ENCODE peak calls at places on chromosomes 2 and 18, in six cellular contexts. Z is CD4-positive, alpha-beta T cell; R is thyroid gland; H is natural killer cell; S is IMR-90; F is left lung. L is an unnamed sample.

GRCh38 chr2:222862068-222862914 is 1.5 kb downstream of the ACSL3 start:
- DNase-seq in H (no peak), R (no peak), S (peak), F (no peak), Z (no peak), L (no peak)

GRCh38 chr2:183078163-183078466 is 432 bp upstream of the DUSP19 start:
- DNase-seq in R (no peak), F (no peak), H (no peak), Z (no peak), S (no peak), L (no peak)

GRCh38 chr2:235894839-235895238 is 273.3 kb downstream of the GBX2 start:
- DNase-seq in S (no peak), R (no peak), H (no peak), Z (no peak), F (no peak), L (no peak)

GRCh38 chr2:96702098-96702785 is 37.6 kb downstream of the LMAN2L start:
- DNase-seq in S (no peak), F (no peak), Z (no peak), R (no peak), H (no peak), L (no peak)

GRCh38 chr2:9473985-9474360 is 378 bp upstream of the IAH1 start:
- DNase-seq in F (peak), Z (peak), S (no peak), H (peak), R (peak), L (no peak)

GRCh38 chr2:10407841-10408648 is 40.1 kb downstream of the ODC1 start:
- DNase-seq in Z (peak), H (peak), S (peak), R (peak), F (peak), L (no peak)

GRCh38 chr2:86337235-86338099 is at the start of gene REEP1:
- DNase-seq in S (no peak), Z (peak), F (no peak), R (peak), H (no peak), L (peak)

GRCh38 chr2:137000790-137001189 is 235.4 kb downstream of the THSD7B start:
- DNase-seq in F (no peak), Z (no peak), S (no peak), R (no peak), H (no peak), L (no peak)

GRCh38 chr2:196143641-196144236 is 27.6 kb downstream of the STK17B start:
- DNase-seq in S (peak), H (no peak), Z (no peak), F (no peak), R (no peak), L (no peak)

GRCh38 chr2:62333961-62334360 is 138.0 kb downstream of the B3GNT2 start:
- DNase-seq in S (no peak), Z (no peak), R (no peak), F (no peak), H (no peak), L (no peak)

GRCh38 chr2:231605607-231606091 is 13.0 kb downstream of the TEX44 start:
- DNase-seq in H (no peak), R (peak), Z (no peak), F (no peak), S (no peak), L (no peak)

GRCh38 chr2:232888839-232889529 is 18.9 kb downstream of the SNORC start:
- DNase-seq in R (no peak), H (no peak), Z (no peak), F (peak), S (no peak), L (no peak)

GRCh38 chr2:147826615-147827375 is 18.0 kb upstream of the ACVR2A start:
- DNase-seq in F (no peak), S (no peak), Z (no peak), H (no peak), R (no peak), L (no peak)

GRCh38 chr18:62279561-62279960 is 45.5 kb upstream of the TNFRSF11A start:
- DNase-seq in R (no peak), H (no peak), F (no peak), Z (no peak), S (no peak), L (no peak)

GRCh38 chr2:11873766-11874165 is 127.3 kb downstream of the LPIN1 start:
- DNase-seq in Z (no peak), F (no peak), S (peak), H (no peak), R (no peak), L (no peak)

GRCh38 chr2:2271471-2271941 is 59.6 kb downstream of the MYT1L start:
- DNase-seq in S (no peak), F (no peak), H (no peak), Z (no peak), R (no peak), L (no peak)

GRCh38 chr2:18380316-18380715 is 180.1 kb downstream of the RDH14 start:
- DNase-seq in H (no peak), Z (no peak), R (no peak), F (no peak), S (no peak), L (no peak)

GRCh38 chr18:50465211-50466153 is 90.6 kb downstream of the SKA1 start:
- DNase-seq in F (no peak), H (no peak), Z (no peak), R (no peak), S (no peak), L (no peak)

GRCh38 chr2:36376319-36376765 is 20.8 kb downstream of the CRIM1 start:
- DNase-seq in R (peak), F (peak), H (no peak), Z (no peak), S (peak), L (no peak)

GRCh38 chr2:143939976-143940375 is 579.9 kb downstream of the ZEB2 start:
- DNase-seq in F (no peak), R (no peak), S (peak), H (no peak), Z (no peak), L (no peak)

GRCh38 chr2:150282821-150283309 is 204.6 kb downstream of the RND3 start:
- DNase-seq in H (no peak), Z (no peak), F (no peak), S (peak), R (no peak), L (no peak)

GRCh38 chr2:54952978-54953456 is 97.2 kb downstream of the RTN4 start:
- DNase-seq in H (no peak), F (no peak), Z (no peak), S (no peak), R (no peak), L (no peak)

GRCh38 chr2:132760971-132761370 is 91.0 kb upstream of the LYPD1 start:
- DNase-seq in S (no peak), R (no peak), H (no peak), Z (no peak), F (no peak), L (no peak)

DNA sequence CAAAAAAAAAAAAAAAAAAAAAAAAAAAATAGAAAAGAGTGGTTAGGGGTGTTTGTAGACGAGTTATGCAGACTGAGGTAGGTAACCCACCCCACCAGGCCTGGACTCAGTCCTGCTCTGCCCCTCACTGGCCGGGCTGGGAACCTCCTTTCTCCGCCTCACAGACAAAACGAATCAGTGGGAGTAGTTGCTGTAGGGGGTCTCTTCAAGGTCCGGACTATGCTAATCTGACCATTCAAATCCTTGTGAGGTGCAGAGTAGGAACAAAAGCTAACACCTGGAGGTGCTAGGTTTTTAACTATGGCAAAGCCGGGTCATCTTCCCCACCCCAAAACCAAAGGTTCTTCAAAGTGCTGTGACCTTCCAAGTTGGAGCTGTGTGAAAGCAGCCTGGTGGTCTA is 223.7 kb downstream of the SLC4A3 start:
- DNase-seq in F (no peak), R (no peak), S (no peak), Z (no peak), H (no peak), L (no peak)
- TF ChIP-seq CTCF in F (no peak), R (no peak), S (no peak), Z (no peak), H (no peak), L (no peak)

GRCh38 chr18:10239138-10239537 is 215.3 kb upstream of the APCDD1 start:
- DNase-seq in S (peak), H (no peak), Z (no peak), R (peak), F (no peak), L (no peak)
- TF ChIP-seq CTCF in S (no peak), H (no peak), Z (no peak), R (no peak), F (no peak), L (no peak)

DNA sequence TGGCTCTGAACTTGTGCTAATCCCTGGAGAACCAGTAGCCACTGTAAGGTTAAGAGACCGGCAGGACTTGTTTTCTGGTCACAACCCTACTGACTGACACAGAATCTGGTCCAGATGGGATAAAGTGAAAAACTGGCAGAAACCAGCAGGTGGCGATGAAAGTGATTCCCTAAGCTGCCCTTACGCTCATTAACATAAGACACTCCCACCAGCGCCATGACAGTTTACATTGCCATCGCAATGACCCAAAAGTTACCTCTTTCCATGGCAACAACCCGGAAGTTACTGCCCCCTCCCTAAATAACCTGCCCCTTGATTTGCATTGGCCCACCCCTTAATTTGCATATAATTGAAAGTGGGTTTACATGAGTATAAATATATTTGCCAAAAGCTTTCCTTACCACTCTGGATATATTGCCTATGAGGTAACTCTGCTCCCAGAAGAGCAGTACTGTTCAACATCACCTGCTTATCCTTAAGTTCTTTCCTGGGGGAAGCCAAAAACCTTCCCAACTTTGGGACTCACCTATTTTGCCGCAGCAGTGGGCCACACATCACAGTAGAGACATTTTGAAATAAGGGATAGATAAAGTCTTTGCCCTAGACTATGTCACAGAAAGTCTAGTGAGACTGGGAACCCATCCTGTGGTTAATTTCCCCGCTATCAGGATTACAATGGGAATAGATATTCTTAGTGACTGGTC is 35.8 kb upstream of the AFF3 start:
- DNase-seq in R (peak), Z (no peak), S (peak), H (no peak), F (no peak), L (no peak)
- TF ChIP-seq CTCF in R (peak), Z (no peak), S (peak), H (no peak), F (no peak), L (peak)

GRCh38 chr2:3785220-3785889 is 82.0 kb downstream of the DCDC2C start:
- DNase-seq in R (no peak), Z (no peak), F (no peak), S (peak), H (no peak), L (no peak)
- TF ChIP-seq CTCF in R (no peak), Z (no peak), F (no peak), S (no peak), H (no peak), L (no peak)